ENCODE peak calls at places on chromosome 13, in four cellular contexts. One of them, this sample, is unnamed.

GRCh38 chr13:75788494-75788991 is 152.4 kb downstream of the LMO7 start:
- DNase-seq in HepG2: no peak
- DNase-seq in K562: no peak
- DNase-seq in GM12878: no peak
- DNase-seq in this sample: no peak

GRCh38 chr13:110869231-110869804 is 45.6 kb downstream of the ANKRD10 start:
- DNase-seq in HepG2: no peak
- DNase-seq in K562: peak; percentile 30
- DNase-seq in GM12878: no peak
- DNase-seq in this sample: no peak

GRCh38 chr13:23695711-23696512 is 125.7 kb downstream of the TNFRSF19 start:
- DNase-seq in HepG2: no peak
- DNase-seq in K562: no peak
- DNase-seq in GM12878: no peak
- DNase-seq in this sample: no peak

GRCh38 chr13:48775804-48776203 is 122.1 kb downstream of the CYSLTR2 start:
- DNase-seq in HepG2: no peak
- DNase-seq in K562: no peak
- DNase-seq in GM12878: no peak
- DNase-seq in this sample: no peak

GRCh38 chr13:46341112-46341711 is 45.8 kb downstream of the RUBCNL start:
- DNase-seq in HepG2: no peak
- DNase-seq in K562: no peak
- DNase-seq in GM12878: peak; percentile 51
- DNase-seq in this sample: no peak

GRCh38 chr13:45784755-45785675 is 66.5 kb downstream of the SIAH3 start:
- DNase-seq in HepG2: no peak
- DNase-seq in K562: no peak
- DNase-seq in GM12878: no peak
- DNase-seq in this sample: no peak

GRCh38 chr13:106786006-106786579 is 218.2 kb upstream of the ARGLU1 start:
- DNase-seq in HepG2: no peak
- DNase-seq in K562: no peak
- DNase-seq in GM12878: no peak
- DNase-seq in this sample: no peak

GRCh38 chr13:105991622-105992254 is 543.7 kb downstream of the EFNB2 start:
- DNase-seq in HepG2: no peak
- DNase-seq in K562: no peak
- DNase-seq in GM12878: no peak
- DNase-seq in this sample: peak; percentile 30

GRCh38 chr13:27425151-27425917 is 915 bp downstream of the GTF3A start:
- DNase-seq in HepG2: no peak
- DNase-seq in K562: peak; percentile 14
- DNase-seq in GM12878: no peak
- DNase-seq in this sample: no peak

GRCh38 chr13:114143806-114144605 is 11.6 kb upstream of the RASA3 start:
- DNase-seq in HepG2: peak; percentile 74
- DNase-seq in K562: peak; percentile 53
- DNase-seq in GM12878: no peak
- DNase-seq in this sample: peak; percentile 76

GRCh38 chr13:42377640-42378382 is 105.9 kb downstream of the AKAP11 start:
- DNase-seq in HepG2: no peak
- DNase-seq in K562: no peak
- DNase-seq in GM12878: peak; percentile 100
- DNase-seq in this sample: no peak
- TF ChIP-seq CHD4 in HepG2: no peak
- TF ChIP-seq CHD4 in K562: no peak
- TF ChIP-seq CHD4 in GM12878: peak; percentile 78
- TF ChIP-seq CHD4 in this sample: no peak

DNA sequence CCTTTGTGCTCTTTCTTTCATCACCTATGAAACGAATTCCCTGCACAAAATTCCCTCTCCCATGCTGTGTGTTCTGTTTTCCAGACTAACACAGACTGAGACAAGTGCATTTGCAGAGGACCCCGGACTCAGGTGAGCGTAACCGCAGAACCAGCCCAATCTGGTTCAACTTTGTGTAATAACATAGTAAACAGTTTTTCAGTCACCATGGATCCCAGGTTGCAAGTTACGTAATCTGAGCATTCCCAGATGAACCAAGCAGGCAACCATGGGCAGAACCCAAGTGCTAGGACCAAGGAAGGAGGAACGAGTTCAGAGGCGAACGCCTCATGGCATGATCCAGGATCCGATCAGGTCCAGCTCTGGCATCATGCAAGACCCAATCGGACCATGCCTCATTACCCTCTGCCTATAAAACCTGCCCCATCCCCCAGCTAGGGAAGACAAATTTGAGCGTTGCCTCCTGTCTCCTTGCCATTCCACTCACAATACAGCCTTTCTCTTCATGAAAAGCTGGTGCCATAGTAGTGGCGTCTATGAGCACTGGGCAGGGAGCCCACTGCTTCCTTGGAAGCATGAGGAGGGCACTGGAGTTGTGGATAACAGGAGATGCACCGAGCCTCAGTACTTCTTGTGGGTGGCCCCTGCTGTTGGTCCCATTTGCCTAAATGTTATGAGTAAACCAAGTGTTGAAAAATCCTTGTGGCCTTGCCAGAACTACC is 107.6 kb downstream of the ABCC4 start:
- DNase-seq in HepG2: peak; percentile 8
- DNase-seq in K562: no peak
- DNase-seq in GM12878: no peak
- DNase-seq in this sample: no peak
- TF ChIP-seq CHD4 in HepG2: no peak
- TF ChIP-seq CHD4 in K562: no peak
- TF ChIP-seq CHD4 in GM12878: no peak
- TF ChIP-seq CHD4 in this sample: no peak

DNA sequence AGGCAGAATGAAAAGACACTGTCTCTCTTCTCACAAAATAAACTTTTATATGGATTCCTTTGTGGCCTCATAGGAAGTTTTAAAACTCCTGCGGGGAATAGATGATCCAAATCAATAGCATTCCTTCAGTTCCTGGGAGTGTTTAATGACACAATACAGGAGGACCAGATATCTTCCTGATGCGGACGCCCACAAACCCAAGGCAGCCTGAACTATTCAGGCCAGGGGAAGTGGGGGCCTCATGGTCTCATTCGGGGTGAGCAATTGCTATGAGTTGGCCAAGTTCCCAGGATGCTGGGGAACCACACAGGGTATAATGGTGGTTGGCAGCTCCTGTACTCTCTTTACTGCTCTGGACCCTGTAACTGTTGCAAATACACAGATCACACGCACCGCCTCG is 401.2 kb downstream of the IRS2 start:
- DNase-seq in HepG2: no peak
- DNase-seq in K562: no peak
- DNase-seq in GM12878: no peak
- DNase-seq in this sample: no peak
- TF ChIP-seq CHD4 in HepG2: no peak
- TF ChIP-seq CHD4 in K562: no peak
- TF ChIP-seq CHD4 in GM12878: no peak
- TF ChIP-seq CHD4 in this sample: no peak

GRCh38 chr13:80508031-80508430 is 167.1 kb upstream of the SPRY2 start:
- DNase-seq in HepG2: no peak
- DNase-seq in K562: no peak
- DNase-seq in GM12878: no peak
- DNase-seq in this sample: no peak
- TF ChIP-seq CHD4 in HepG2: no peak
- TF ChIP-seq CHD4 in K562: no peak
- TF ChIP-seq CHD4 in GM12878: no peak
- TF ChIP-seq CHD4 in this sample: no peak

GRCh38 chr13:33228645-33229445 is 56.7 kb downstream of the STARD13 start:
- DNase-seq in HepG2: peak; percentile 62
- DNase-seq in K562: peak; percentile 28
- DNase-seq in GM12878: no peak
- DNase-seq in this sample: peak; percentile 28
- TF ChIP-seq CHD4 in HepG2: peak; percentile 44
- TF ChIP-seq CHD4 in K562: no peak
- TF ChIP-seq CHD4 in GM12878: no peak
- TF ChIP-seq CHD4 in this sample: no peak

GRCh38 chr13:98174995-98175394 is 2.1 kb downstream of the RNF113B start:
- DNase-seq in HepG2: no peak
- DNase-seq in K562: no peak
- DNase-seq in GM12878: no peak
- DNase-seq in this sample: no peak
- TF ChIP-seq CHD4 in HepG2: no peak
- TF ChIP-seq CHD4 in K562: no peak
- TF ChIP-seq CHD4 in GM12878: no peak
- TF ChIP-seq CHD4 in this sample: no peak

DNA sequence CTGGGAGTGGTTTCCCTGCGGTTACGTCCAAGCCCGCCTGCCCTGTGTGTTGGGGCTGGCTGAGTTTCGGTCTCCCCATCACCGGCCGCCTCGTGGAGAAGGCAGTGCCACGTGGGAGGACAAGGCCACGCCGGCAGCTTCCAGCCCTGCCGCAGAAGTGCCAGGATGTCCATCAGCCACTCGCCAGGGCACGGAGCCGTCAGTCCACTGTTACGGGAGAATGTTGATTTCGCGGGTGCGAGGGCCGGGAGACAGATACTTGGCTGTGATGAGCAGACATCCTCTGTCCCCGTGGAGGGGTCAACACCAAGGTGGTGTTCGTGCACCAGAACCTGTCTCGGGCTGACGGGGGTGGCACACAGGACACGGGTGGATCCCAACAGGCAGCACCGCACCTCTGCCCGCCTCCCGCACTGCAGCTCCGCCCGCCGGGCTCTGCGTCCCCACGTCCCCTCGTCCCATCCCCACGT is 86.4 kb upstream of the MCF2L start:
- DNase-seq in HepG2: no peak
- DNase-seq in K562: no peak
- DNase-seq in GM12878: no peak
- DNase-seq in this sample: no peak
- TF ChIP-seq CHD4 in HepG2: no peak
- TF ChIP-seq CHD4 in K562: no peak
- TF ChIP-seq CHD4 in GM12878: no peak
- TF ChIP-seq CHD4 in this sample: no peak

GRCh38 chr13:95349267-95349666 is 48.0 kb upstream of the ABCC4 start:
- DNase-seq in HepG2: no peak
- DNase-seq in K562: peak; percentile 37
- DNase-seq in GM12878: no peak
- DNase-seq in this sample: peak; percentile 63
- TF ChIP-seq CHD4 in HepG2: no peak
- TF ChIP-seq CHD4 in K562: no peak
- TF ChIP-seq CHD4 in GM12878: no peak
- TF ChIP-seq CHD4 in this sample: no peak

GRCh38 chr13:28743499-28744083 is 24.8 kb upstream of the SLC46A3 start:
- DNase-seq in HepG2: no peak
- DNase-seq in K562: no peak
- DNase-seq in GM12878: no peak
- DNase-seq in this sample: no peak
- TF ChIP-seq CHD4 in HepG2: no peak
- TF ChIP-seq CHD4 in K562: no peak
- TF ChIP-seq CHD4 in GM12878: no peak
- TF ChIP-seq CHD4 in this sample: no peak